ENCODE peak calls at places on chromosomes 2 and 18, in ten cellular contexts. K, U, O, C, B, A, N, P, Y and X are unnamed samples.

GRCh38 chr18:3305933-3306332 is 44.0 kb downstream of the MYL12B start:
- DNase-seq in K (peak; percentile 22), U (no peak), O (no peak), C (no peak), B (no peak), A (no peak), N (no peak), P (peak; percentile 86), Y (no peak), X (no peak)

GRCh38 chr18:65587491-65587890 is 163.3 kb upstream of the CDH7 start:
- DNase-seq in K (no peak), U (no peak), O (no peak), C (no peak), B (no peak), A (no peak), N (no peak), P (no peak), Y (no peak), X (no peak)

GRCh38 chr2:38806001-38806400 is 28.0 kb downstream of the GEMIN6 start:
- DNase-seq in K (no peak), U (no peak), O (no peak), C (no peak), B (no peak), A (no peak), N (no peak), P (no peak), Y (no peak), X (no peak)

GRCh38 chr18:3983351-3983969 is 471.6 kb downstream of the DLGAP1 start:
- DNase-seq in K (no peak), U (peak; percentile 92), O (no peak), C (no peak), B (no peak), A (no peak), N (no peak), P (peak; percentile 59), Y (no peak), X (no peak)

GRCh38 chr18:63309422-63309821 is 10.1 kb downstream of the BCL2 start:
- DNase-seq in K (no peak), U (no peak), O (no peak), C (no peak), B (no peak), A (no peak), N (no peak), P (no peak), Y (no peak), X (no peak)

GRCh38 chr2:55418512-55419235 is 982 bp downstream of the CCDC88A start:
- DNase-seq in K (peak; percentile 69), U (no peak), O (no peak), C (no peak), B (no peak), A (peak; percentile 20), N (peak; percentile 18), P (peak; percentile 36), Y (no peak), X (no peak)

GRCh38 chr2:113850687-113851086 is 39.2 kb upstream of the ACTR3 start:
- DNase-seq in K (peak; percentile 21), U (no peak), O (no peak), C (no peak), B (no peak), A (no peak), N (no peak), P (no peak), Y (no peak), X (no peak)

GRCh38 chr2:79758042-79758441 is 245.2 kb downstream of the CTNNA2 start:
- DNase-seq in K (no peak), U (no peak), O (no peak), C (no peak), B (no peak), A (no peak), N (no peak), P (no peak), Y (no peak), X (no peak)

GRCh38 chr2:185472574-185472973 is 266.0 kb upstream of the FSIP2 start:
- DNase-seq in K (no peak), U (no peak), O (no peak), C (no peak), B (no peak), A (no peak), N (no peak), P (no peak), Y (no peak), X (no peak)

GRCh38 chr2:185477452-185477851 is 261.2 kb upstream of the FSIP2 start:
- DNase-seq in K (no peak), U (no peak), O (no peak), C (no peak), B (no peak), A (no peak), N (no peak), P (no peak), Y (no peak), X (no peak)

GRCh38 chr2:185471441-185471840 is 267.2 kb upstream of the FSIP2 start:
- DNase-seq in K (no peak), U (no peak), O (no peak), C (no peak), B (no peak), A (no peak), N (no peak), P (no peak), Y (no peak), X (no peak)

GRCh38 chr2:185473838-185474237 is 264.8 kb upstream of the FSIP2 start:
- DNase-seq in K (no peak), U (no peak), O (no peak), C (no peak), B (no peak), A (no peak), N (no peak), P (no peak), Y (no peak), X (no peak)

GRCh38 chr2:185475868-185476267 is 262.7 kb upstream of the FSIP2 start:
- DNase-seq in K (no peak), U (no peak), O (no peak), C (no peak), B (no peak), A (no peak), N (no peak), P (no peak), Y (no peak), X (no peak)
- TF ChIP-seq CTCF in K (no peak), U (no peak), O (no peak), C (no peak), B (no peak), A (no peak), N (no peak), P (no peak), Y (peak; percentile 14), X (no peak)

DNA sequence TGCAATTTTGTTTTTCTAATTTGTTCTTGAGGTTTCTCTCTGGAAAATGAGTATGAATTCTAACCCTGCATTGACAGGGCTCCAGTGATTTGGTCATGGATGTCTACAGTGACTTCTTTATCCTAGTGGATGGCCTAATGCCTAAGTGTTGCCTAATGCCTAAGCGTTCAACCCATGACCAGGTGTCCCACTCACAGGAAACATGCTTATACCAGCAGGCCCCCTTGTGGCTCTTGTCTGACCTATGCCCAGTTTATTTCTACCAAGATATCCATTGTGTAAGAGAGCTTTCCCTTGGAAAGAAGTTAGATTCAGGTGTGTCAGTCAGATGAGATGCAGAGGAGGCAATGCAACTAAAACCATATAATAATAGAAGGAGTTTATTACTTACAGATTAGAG is 77.8 kb upstream of the HNMT start:
- DNase-seq in K (peak; percentile 23), U (no peak), O (no peak), C (peak; percentile 18), B (no peak), A (no peak), N (no peak), P (peak; percentile 65), Y (peak; percentile 8), X (no peak)
- TF ChIP-seq CTCF in K (peak; percentile 19), U (no peak), O (no peak), C (no peak), B (no peak), A (no peak), N (no peak), P (peak; percentile 29), Y (peak; percentile 32), X (peak; percentile 7)

GRCh38 chr2:205052781-205053180 is 507.5 kb downstream of the PARD3B start:
- DNase-seq in K (no peak), U (no peak), O (no peak), C (no peak), B (no peak), A (no peak), N (no peak), P (no peak), Y (no peak), X (no peak)

GRCh38 chr2:205041472-205042130 is 496.3 kb downstream of the PARD3B start:
- DNase-seq in K (no peak), U (no peak), O (no peak), C (no peak), B (no peak), A (no peak), N (no peak), P (no peak), Y (no peak), X (no peak)

GRCh38 chr2:205043285-205043684 is 498.0 kb downstream of the PARD3B start:
- DNase-seq in K (no peak), U (no peak), O (no peak), C (no peak), B (no peak), A (no peak), N (no peak), P (no peak), Y (no peak), X (no peak)

GRCh38 chr2:205051417-205051816 is 506.1 kb downstream of the PARD3B start:
- DNase-seq in K (no peak), U (no peak), O (no peak), C (no peak), B (no peak), A (no peak), N (no peak), P (peak; percentile 5), Y (no peak), X (no peak)

DNA sequence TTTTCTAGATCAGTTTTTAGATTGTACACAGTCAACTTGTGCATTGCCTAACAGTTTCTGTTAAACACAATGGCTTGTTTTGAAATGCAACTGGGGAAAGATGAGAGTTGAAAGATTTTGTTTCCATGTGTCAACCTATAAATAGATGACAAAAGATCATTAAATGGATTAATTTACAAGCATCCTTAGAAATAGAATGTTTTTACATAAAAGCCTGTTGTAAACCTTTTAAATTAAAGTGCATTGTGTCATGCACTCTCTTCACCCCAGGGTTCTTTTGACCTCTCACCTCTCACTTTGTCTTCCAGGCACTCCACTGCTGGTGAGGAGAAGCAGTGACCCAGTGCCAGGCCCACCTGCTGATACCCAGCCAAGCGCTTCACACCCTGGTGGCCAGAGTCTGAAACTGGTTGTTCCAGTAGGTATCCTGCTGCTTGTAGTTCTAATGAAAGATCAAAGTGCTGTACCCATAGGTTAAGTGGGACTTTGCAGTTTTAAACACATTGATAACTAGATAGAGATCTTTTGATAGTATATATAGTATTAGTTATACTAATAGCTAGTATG is 502.1 kb downstream of the PARD3B start:
- DNase-seq in K (no peak), U (no peak), O (no peak), C (peak; percentile 76), B (no peak), A (no peak), N (no peak), P (no peak), Y (no peak), X (no peak)
- TF ChIP-seq CTCF in K (no peak), U (no peak), O (no peak), C (no peak), B (no peak), A (no peak), N (no peak), P (no peak), Y (peak; percentile 22), X (no peak)

DNA sequence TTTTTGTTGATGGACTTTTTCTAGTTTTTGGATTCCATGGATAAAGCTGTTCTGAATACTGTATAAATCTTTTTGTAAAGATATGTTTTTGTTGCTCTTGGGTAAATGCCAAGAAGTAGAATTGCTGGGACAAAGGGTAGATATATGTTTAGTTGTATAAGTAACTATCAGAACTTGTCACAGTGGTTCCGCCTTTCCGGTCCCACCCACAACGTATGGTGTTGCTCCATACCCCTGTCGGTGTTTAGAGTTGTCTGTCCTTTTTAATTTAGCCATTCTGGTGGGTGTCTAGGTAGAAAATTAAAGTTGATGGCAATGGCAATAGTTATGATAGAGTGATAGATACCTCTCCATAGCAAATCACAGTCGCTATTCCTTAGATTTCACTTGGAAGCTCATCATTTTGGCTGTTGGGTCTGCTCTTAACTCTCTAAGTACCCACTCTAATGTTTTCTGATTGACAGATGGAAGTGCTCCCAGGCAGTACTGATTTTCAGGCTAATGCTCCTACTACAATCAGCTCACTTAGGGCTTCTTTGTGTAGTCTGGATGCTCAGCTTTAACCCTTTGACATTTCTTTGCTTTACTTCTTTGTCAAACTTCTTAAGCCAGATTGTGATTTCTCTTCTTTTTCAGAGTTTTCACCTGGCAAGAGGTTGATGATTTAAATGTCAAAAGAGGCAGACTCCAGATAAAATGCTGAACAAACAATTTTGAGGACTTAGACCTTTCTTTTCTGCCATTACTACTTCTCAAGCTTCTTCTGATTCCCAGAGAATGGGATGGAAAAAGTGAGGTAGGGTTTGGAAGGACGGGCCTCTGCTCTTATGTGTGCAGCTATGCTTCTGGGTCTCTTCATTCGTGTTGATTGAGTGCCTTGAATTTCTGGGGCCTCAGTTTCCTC is 156.4 kb downstream of the AQP4 start:
- DNase-seq in K (peak; percentile 80), U (no peak), O (no peak), C (no peak), B (no peak), A (no peak), N (no peak), P (no peak), Y (no peak), X (no peak)
- TF ChIP-seq CTCF in K (no peak), U (no peak), O (no peak), C (no peak), B (no peak), A (no peak), N (no peak), P (no peak), Y (no peak), X (no peak)